ENCODE peak calls at places on chromosomes 5 and 9, in nine cellular contexts. I is spleen; L is Karpas-422; B is aorta; F is psoas muscle; J is OCI-LY7; Z is left ventricle myocardium inferior; D is Peyer's patch; U is CD8-positive, alpha-beta T cell. K is an unnamed sample. For H3K4me1, the result is how much of the 10 kb centered on the place peaks cover.

GRCh38 chr9:116945817-116946216 is 258.7 kb downstream of the TRIM32 start:
- DNase-seq in Z (no peak), L (peak), B (no peak), I (no peak), U (no peak), F (no peak), J (peak), D (no peak), K (no peak)

GRCh38 chr5:133925866-133926488 is 42.4 kb downstream of the C5orf15 start:
- DNase-seq in B (no peak), U (no peak), D (no peak), L (no peak), J (no peak), I (no peak), Z (no peak), F (no peak), K (no peak)

GRCh38 chr9:113417370-113417769 is 6.8 kb downstream of the C9orf43 start:
- DNase-seq in D (no peak), U (no peak), B (no peak), L (no peak), F (no peak), I (no peak), J (peak), Z (no peak), K (no peak)

GRCh38 chr9:136255166-136255538 is 9.5 kb upstream of the QSOX2 start:
- DNase-seq in D (no peak), F (no peak), J (no peak), L (no peak), I (no peak), Z (no peak), U (peak), B (no peak), K (no peak)

GRCh38 chr5:141763526-141763925 is 81.5 kb upstream of the ARAP3 start:
- DNase-seq in L (no peak), U (no peak), D (no peak), F (no peak), Z (no peak), J (no peak), B (no peak), I (no peak), K (no peak)

GRCh38 chr5:115170128-115170923 is 618 bp upstream of the TRIM36 start:
- DNase-seq in U (no peak), L (peak), I (peak), F (no peak), Z (no peak), D (no peak), J (no peak), B (no peak), K (no peak)

GRCh38 chr9:127056446-127056845 is 66.0 kb downstream of the ANGPTL2 start:
- DNase-seq in J (no peak), L (no peak), Z (no peak), B (no peak), F (no peak), I (no peak), D (no peak), U (no peak), K (no peak)

GRCh38 chr5:137666109-137666850 is 69.6 kb downstream of the KLHL3 start:
- DNase-seq in J (no peak), B (peak), I (no peak), Z (no peak), F (no peak), D (no peak), U (peak), L (peak), K (peak)

GRCh38 chr9:127158995-127159801 is 36.8 kb upstream of the ANGPTL2 start:
- DNase-seq in I (no peak), L (peak), B (no peak), U (no peak), Z (no peak), J (peak), D (peak), F (peak), K (no peak)

GRCh38 chr5:16866220-16866619 is 69.9 kb downstream of the MYO10 start:
- DNase-seq in I (no peak), B (no peak), F (no peak), U (no peak), J (no peak), L (no peak), D (no peak), Z (no peak), K (no peak)

GRCh38 chr9:104075801-104076753 is 18.0 kb upstream of the SMC2 start:
- DNase-seq in B (no peak), L (no peak), Z (no peak), I (no peak), U (no peak), F (no peak), D (no peak), J (no peak), K (no peak)

GRCh38 chr9:94031380-94031779 is 52.9 kb upstream of the PTPDC1 start:
- DNase-seq in B (no peak), F (no peak), L (no peak), I (no peak), Z (no peak), J (no peak), D (no peak), U (no peak), K (no peak)

GRCh38 chr5:38330207-38330606 is 71.8 kb downstream of the EGFLAM start:
- DNase-seq in U (no peak), D (no peak), J (no peak), L (no peak), Z (no peak), I (no peak), B (no peak), F (no peak), K (no peak)

GRCh38 chr9:133476036-133476435 is 2.9 kb downstream of the SLC2A6 start:
- DNase-seq in F (no peak), U (no peak), B (no peak), Z (no peak), J (no peak), I (no peak), D (no peak), L (no peak), K (no peak)

GRCh38 chr9:133477992-133478850 is 678 bp downstream of the SLC2A6 start:
- DNase-seq in I (peak), Z (peak), J (peak), L (peak), F (peak), D (no peak), B (no peak), U (no peak), K (no peak)

GRCh38 chr9:133476531-133476930 is 2.4 kb downstream of the SLC2A6 start:
- DNase-seq in D (no peak), F (no peak), U (no peak), Z (no peak), J (no peak), B (no peak), L (no peak), I (no peak), K (no peak)

GRCh38 chr9:133476941-133477340 is 2.0 kb downstream of the SLC2A6 start:
- DNase-seq in J (no peak), L (no peak), Z (no peak), F (peak), I (no peak), U (no peak), D (no peak), B (no peak), K (no peak)

GRCh38 chr9:133477461-133477860 is 1.4 kb downstream of the SLC2A6 start:
- DNase-seq in Z (no peak), B (no peak), I (no peak), F (peak), J (no peak), U (no peak), L (no peak), D (no peak), K (no peak)
- H3K4me1 ChIP-seq in Z (under half), B (under half), I (half or more), F (under half), J (under half), U (under half), L (under half), D (under half), K (under half)

DNA sequence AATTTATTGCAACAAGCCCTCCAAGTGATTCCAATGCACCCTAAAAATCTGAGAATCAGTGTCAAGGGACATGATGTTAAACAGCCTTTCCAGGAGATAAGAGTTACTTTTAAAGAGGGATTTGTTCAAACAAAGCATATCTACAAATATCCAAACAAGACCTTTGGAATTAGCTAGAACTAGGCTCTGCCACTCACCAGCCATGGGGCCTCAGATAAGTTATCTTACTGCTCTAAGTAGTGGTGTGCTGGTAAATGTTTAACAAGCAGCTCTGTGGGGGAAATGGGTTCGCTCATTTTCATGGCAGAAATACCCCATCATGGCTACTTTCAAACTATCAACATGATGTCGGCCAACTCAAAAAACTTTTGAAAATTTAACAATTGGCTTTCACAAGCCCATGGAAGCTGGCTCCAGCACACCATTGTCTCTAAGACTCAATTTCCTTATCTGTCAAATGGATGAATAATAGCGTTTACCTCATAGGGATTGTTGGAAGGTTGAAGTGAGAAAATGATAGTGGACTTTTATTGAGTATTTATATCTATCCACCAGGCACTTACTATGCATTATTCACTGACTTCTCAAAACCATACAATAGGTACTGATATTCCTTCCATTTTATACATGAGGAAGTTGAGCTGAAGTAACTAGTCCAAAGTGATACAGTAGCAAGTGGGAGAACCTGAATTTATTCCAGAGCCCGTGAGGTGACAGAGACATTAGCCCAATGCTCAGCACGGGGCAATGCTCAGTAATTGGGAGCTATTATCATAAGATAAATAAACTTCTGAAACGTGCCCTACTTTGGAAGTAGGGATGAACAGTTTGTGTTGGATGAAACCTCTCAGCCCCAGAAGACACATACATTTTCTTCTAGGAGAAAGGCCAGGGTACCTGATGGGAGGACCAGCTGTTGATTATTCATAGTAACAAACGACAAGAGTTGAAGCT is 43.2 kb downstream of the SH3RF2 start:
- DNase-seq in L (no peak), J (no peak), D (no peak), B (no peak), F (no peak), I (no peak), U (no peak), Z (no peak), K (no peak)
- H3K4me3 ChIP-seq in L (no peak), J (no peak), D (no peak), B (no peak), F (no peak), I (no peak), U (no peak), Z (no peak), K (no peak)

DNA sequence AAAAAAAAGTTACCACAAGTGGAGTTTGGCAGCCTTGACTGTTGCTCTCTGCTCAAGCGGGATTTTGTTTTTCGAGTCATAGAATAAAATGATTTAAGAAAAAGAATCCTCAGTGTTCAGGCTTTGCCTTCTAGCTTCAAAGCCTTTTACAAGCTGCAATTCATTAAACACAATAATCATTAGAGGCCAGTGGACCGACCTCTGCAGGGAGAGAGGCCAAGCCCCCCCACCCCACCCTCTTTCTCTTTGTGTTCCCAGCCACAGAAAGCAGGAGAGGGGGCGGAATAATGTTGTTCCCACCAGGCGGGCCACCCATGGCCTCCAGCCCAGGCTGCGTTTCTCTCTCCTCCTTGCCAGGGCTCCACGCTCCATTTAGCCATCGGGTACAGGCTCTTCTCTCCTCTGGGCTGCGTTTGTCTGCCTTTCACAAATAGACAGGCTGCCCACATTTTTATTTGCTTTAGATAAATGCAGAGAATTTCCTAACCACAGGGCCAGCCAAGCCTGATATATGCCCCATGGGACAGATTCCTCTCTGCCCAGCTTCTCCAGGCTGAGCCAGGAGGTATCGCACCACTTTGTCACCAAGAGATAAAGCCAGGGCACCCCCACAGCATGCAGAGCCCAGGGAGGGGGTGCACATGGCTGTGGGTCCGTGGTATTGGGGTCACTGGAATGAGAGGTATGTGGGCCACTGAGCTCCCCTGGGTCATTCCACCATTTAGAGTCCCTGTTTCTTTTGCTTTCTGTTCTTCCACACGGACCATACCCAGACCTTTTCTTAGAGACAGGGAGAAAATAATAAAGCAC is 318.8 kb downstream of the PIK3R1 start:
- DNase-seq in F (no peak), Z (peak), I (no peak), L (no peak), D (no peak), J (no peak), U (no peak), B (peak), K (no peak)
- H3K27ac ChIP-seq in F (no peak), Z (peak), I (no peak), L (no peak), D (no peak), J (no peak), U (no peak), B (peak), K (no peak)

GRCh38 chr5:168883253-168883880 is 304.2 kb upstream of the PANK3 start:
- DNase-seq in I (no peak), B (no peak), Z (no peak), L (no peak), D (no peak), F (no peak), J (no peak), U (no peak), K (no peak)
- H3K4me1 ChIP-seq in I (under half), B (under half), Z (under half), L (under half), D (under half), F (under half), J (under half), U (under half), K (under half)

GRCh38 chr5:102916114-102916513 is 161.0 kb downstream of the PAM start:
- DNase-seq in L (no peak), B (no peak), Z (no peak), U (no peak), F (no peak), D (no peak), J (no peak), I (no peak), K (no peak)

GRCh38 chr5:102905052-102905451 is 149.9 kb downstream of the PAM start:
- DNase-seq in I (no peak), B (no peak), D (no peak), Z (no peak), F (no peak), J (no peak), U (no peak), L (no peak), K (no peak)

GRCh38 chr5:102911973-102912372 is 156.9 kb downstream of the PAM start:
- DNase-seq in B (no peak), Z (no peak), U (no peak), I (no peak), F (no peak), D (no peak), J (no peak), L (no peak), K (no peak)

GRCh38 chr5:102910240-102911226 is 155.4 kb downstream of the PAM start:
- DNase-seq in Z (no peak), B (no peak), L (no peak), J (no peak), D (no peak), I (no peak), U (no peak), F (no peak), K (no peak)
- H3K4me3 ChIP-seq in Z (no peak), B (no peak), L (no peak), J (no peak), D (no peak), I (no peak), U (no peak), F (no peak), K (no peak)

GRCh38 chr5:169354921-169355320 is 54.0 kb upstream of the SLIT3 start:
- DNase-seq in F (no peak), Z (no peak), D (no peak), B (no peak), J (no peak), L (no peak), I (no peak), U (no peak), K (no peak)

GRCh38 chr5:169352901-169353300 is 52.0 kb upstream of the SLIT3 start:
- DNase-seq in J (no peak), U (no peak), D (no peak), I (no peak), Z (no peak), B (no peak), L (no peak), F (no peak), K (no peak)

GRCh38 chr5:169356811-169357210 is 55.9 kb upstream of the SLIT3 start:
- DNase-seq in B (no peak), F (no peak), Z (no peak), I (no peak), L (no peak), U (no peak), J (no peak), D (no peak), K (no peak)

GRCh38 chr5:169354263-169354662 is 53.3 kb upstream of the SLIT3 start:
- DNase-seq in U (no peak), Z (no peak), B (no peak), D (no peak), I (no peak), F (no peak), L (no peak), J (no peak), K (no peak)

DNA sequence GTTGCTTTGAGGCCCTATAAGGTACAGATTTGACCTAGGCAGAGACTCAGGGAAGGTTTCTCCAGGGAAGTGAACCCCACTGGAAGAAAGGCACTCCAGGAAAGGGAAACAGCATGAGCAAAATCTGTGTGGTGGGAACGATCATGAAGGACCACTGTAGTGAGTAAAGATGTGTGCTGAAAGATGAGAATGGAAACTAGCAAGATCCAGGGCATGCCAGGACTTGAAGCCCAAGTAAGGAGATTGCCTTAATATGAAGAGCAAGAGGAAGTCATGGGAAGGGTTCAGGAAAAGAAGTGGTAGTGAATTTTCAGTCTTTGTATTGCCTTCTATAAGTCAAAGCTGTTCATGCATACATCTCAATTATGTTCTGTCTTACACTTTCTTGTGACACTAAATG is 55.2 kb upstream of the SLIT3 start:
- DNase-seq in Z (no peak), D (no peak), U (no peak), B (no peak), I (no peak), J (no peak), F (no peak), L (no peak), K (no peak)
- H3K27ac ChIP-seq in Z (no peak), D (no peak), U (no peak), B (no peak), I (no peak), J (no peak), F (no peak), L (no peak), K (no peak)

K was measured in CD4-positive, alpha-beta memory T cell.